ENCODE peak calls at places on chromosome 22, in ten cellular contexts. U is mammary epithelial cell, H is fibroblast of lung, C is neural progenitor cell, N is K562, G is H1, V is GM23338, J is astrocyte, L is HepG2, W is OCI-LY7. I is an unnamed sample.

GRCh38 chr22:27726726-27727449 is 74.7 kb downstream of the MN1 start:
- DNase-seq in H (peak), C (no peak), U (no peak), V (peak), L (peak), N (peak), J (peak), G (no peak), W (no peak), I (no peak)

GRCh38 chr22:31137721-31138120 is 2.6 kb downstream of the PLA2G3 start:
- DNase-seq in V (no peak), W (no peak), H (no peak), C (no peak), J (no peak), G (no peak), N (no peak), U (no peak), L (no peak), I (no peak)

GRCh38 chr22:48606684-48607307 is 1220.9 kb downstream of the BRD1 start:
- DNase-seq in L (no peak), V (no peak), U (no peak), W (no peak), H (no peak), J (no peak), N (no peak), C (no peak), G (no peak), I (no peak)

GRCh38 chr22:35705141-35705540 is 12.5 kb upstream of the APOL5 start:
- DNase-seq in N (no peak), C (no peak), H (peak), W (no peak), U (peak), L (no peak), G (no peak), V (no peak), J (peak), I (no peak)

GRCh38 chr22:22446527-22446926 is 62.0 kb downstream of the ZNF280B start:
- DNase-seq in L (no peak), N (peak), V (no peak), C (no peak), G (no peak), J (peak), U (no peak), H (peak), W (no peak), I (no peak)

GRCh38 chr22:40346178-40347064 is at the start of gene ADSL:
- DNase-seq in H (peak), W (peak), U (peak), V (peak), N (peak), L (peak), J (peak), C (peak), G (peak), I (peak)

GRCh38 chr22:45966320-45966891 is 10.6 kb downstream of the WNT7B start:
- DNase-seq in H (no peak), C (no peak), G (no peak), W (no peak), V (no peak), L (no peak), U (no peak), N (no peak), J (no peak), I (peak)

GRCh38 chr22:48567213-48567975 is 1260.3 kb downstream of the BRD1 start:
- DNase-seq in C (no peak), L (no peak), H (no peak), W (no peak), N (no peak), G (no peak), J (no peak), U (no peak), V (no peak), I (no peak)

GRCh38 chr22:31045900-31046587 is 35.1 kb upstream of the SMTN start:
- DNase-seq in W (no peak), U (no peak), N (peak), V (no peak), H (no peak), L (no peak), J (no peak), G (no peak), C (peak), I (no peak)

GRCh38 chr22:31344369-31345330 is 1.5 kb downstream of the PATZ1 start:
- DNase-seq in U (no peak), L (no peak), H (peak), J (peak), V (peak), C (peak), G (peak), W (peak), N (no peak), I (peak)

GRCh38 chr22:30272781-30273180 is 6.1 kb upstream of the OSM start:
- DNase-seq in L (no peak), V (no peak), J (no peak), N (no peak), C (no peak), W (no peak), U (no peak), H (no peak), G (no peak), I (no peak)

GRCh38 chr22:32987081-32987631 is 71.0 kb downstream of the SYN3 start:
- DNase-seq in C (peak), W (no peak), H (peak), L (no peak), V (peak), N (no peak), G (peak), U (peak), J (peak), I (no peak)

GRCh38 chr22:46677323-46678002 is 57.3 kb downstream of the GRAMD4 start:
- DNase-seq in L (no peak), J (no peak), C (no peak), H (no peak), V (no peak), U (no peak), W (no peak), G (no peak), N (no peak), I (no peak)

GRCh38 chr22:27798526-27799333 is 2.8 kb downstream of the MN1 start:
- DNase-seq in C (peak), G (no peak), V (peak), J (no peak), L (no peak), N (no peak), W (no peak), H (no peak), U (no peak), I (no peak)

GRCh38 chr22:47053013-47053864 is 290.8 kb downstream of the TBC1D22A start:
- DNase-seq in C (no peak), V (no peak), J (no peak), G (no peak), N (no peak), L (no peak), U (no peak), W (no peak), H (no peak), I (no peak)

GRCh38 chr22:31103899-31104694 is 3.3 kb downstream of the SELENOM start:
- DNase-seq in G (peak), J (no peak), N (no peak), H (no peak), W (no peak), U (no peak), C (no peak), L (no peak), V (no peak), I (no peak)

GRCh38 chr22:39290248-39290720 is 29.1 kb downstream of the RPL3 start:
- DNase-seq in C (no peak), L (no peak), H (no peak), G (no peak), V (no peak), N (no peak), U (peak), W (no peak), J (no peak), I (no peak)

GRCh38 chr22:45201678-45202332 is 38.1 kb downstream of the NUP50 start:
- DNase-seq in W (no peak), N (no peak), U (peak), H (peak), C (no peak), G (peak), L (no peak), J (peak), V (no peak), I (no peak)

GRCh38 chr22:32515074-32515473 is 40.5 kb downstream of the FBXO7 start:
- DNase-seq in L (no peak), N (no peak), W (no peak), U (no peak), J (no peak), V (no peak), C (no peak), G (no peak), H (no peak), I (no peak)

DNA sequence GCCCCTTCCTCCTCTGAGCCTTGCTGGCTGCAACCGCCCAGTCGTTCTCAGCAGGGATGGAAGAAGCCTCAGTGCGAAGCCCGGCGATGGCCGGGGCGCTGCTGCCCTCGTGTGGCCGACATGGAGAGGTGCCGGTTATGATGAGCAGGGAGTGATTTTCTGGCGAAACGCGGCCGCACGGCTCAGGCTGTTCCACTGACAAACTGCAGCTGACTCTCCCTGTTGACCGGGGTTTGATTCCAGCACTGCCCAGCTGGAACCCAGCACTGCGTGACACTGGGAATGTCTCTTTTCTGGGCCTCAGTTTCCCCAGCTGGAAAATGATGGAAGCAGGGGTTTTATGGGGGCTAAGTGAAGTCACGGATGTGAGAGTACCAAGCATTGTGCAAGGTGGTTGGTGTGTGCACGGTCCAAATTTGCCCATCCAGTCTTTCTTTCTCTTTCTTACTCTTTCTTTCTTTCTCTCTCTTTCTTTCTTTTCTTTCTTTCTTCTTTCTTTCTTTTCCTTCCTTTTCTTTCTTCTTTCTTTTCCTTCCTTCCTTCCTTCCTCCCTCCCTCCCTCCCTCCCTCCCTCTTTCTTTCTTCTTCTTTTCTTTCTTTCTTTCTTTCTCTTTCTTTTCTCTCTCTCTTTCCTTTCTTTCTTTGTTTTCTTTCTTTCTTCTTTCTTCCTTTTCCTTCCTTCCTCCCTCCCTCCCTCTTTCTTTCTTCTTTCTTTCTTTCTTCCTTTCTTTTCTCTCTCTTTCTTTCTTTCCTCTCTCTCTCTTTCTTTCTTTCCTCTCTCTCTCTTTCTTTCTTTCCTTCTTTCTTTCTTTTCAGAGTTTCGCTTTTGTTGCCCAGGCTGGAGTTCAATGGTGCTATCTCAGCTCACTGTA is 25.8 kb upstream of the MPPED1 start:
- DNase-seq in U (peak), W (peak), V (peak), H (peak), N (peak), L (peak), G (peak), C (peak), J (peak), I (peak)
- TF ChIP-seq CTCF in U (peak), W (peak), V (peak), H (peak), N (peak), L (peak), G (peak), C (peak), J (peak), I (peak)

GRCh38 chr22:20964090-20964798 is 2.8 kb upstream of the AIFM3 start:
- DNase-seq in W (no peak), U (no peak), N (no peak), H (no peak), J (no peak), C (no peak), L (no peak), V (no peak), G (no peak), I (no peak)
- H3K4me3 ChIP-seq in W (no peak), U (no peak), N (no peak), H (no peak), J (peak), C (peak), L (peak), V (peak), G (peak), I (no peak)

DNA sequence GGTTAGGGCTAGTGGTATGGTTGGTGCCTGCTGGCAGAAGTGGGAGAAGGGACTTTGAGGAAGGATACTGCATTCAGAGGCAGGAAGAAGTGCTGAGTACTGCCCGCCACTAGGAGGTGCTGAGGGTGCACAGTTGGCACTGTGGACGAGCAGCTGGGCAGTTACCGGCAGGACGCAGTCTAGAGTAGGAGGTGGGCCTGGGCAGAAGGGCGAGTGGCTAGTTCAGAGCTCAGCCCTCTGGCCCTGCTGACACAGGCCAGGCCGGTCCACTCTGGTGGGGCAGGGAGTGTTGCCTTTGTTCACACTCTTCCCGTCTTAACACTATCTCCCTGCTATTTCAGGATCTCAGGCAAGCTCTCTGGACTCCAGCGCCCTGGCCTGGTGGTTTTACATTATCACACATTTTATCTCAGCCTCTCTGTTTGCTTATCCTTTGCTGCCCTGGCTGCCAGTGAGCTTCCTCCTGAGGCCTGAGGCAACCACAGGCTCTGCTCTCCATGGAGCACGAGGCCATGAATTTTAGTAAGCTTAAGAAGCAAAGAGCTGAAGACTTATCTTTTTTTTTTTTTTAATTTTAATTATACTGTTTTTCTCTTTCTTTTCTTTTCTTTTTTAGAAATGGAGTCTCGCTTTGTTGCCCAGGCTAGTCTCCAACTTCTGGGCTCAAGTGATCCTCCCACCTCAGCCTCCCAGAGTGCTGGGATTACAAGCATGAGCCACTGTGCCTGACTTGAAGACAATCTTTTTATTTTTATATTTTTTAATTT is 26.9 kb downstream of the SNAP29 start:
- DNase-seq in V (peak), U (peak), N (peak), L (peak), W (peak), H (peak), C (peak), J (peak), G (peak), I (peak)
- H2AFZ ChIP-seq in V (no peak), U (peak), N (peak), L (peak), W (no peak), H (peak), C (peak), J (peak), G (peak), I (no peak)

GRCh38 chr22:28801845-28802594 is 1.7 kb upstream of the XBP1 start:
- DNase-seq in L (peak), G (no peak), V (peak), C (no peak), J (no peak), U (no peak), H (no peak), N (peak), W (peak), I (peak)

GRCh38 chr22:28800308-28801041 is at the start of gene XBP1:
- DNase-seq in N (peak), G (peak), W (peak), J (peak), V (peak), U (peak), H (peak), C (peak), L (peak), I (peak)

GRCh38 chr22:28799834-28800307 is 498 bp downstream of the XBP1 start:
- DNase-seq in W (peak), H (peak), V (peak), J (peak), U (peak), C (peak), G (no peak), N (peak), L (no peak), I (peak)

GRCh38 chr22:28799125-28799833 is 1.1 kb downstream of the XBP1 start:
- DNase-seq in H (peak), V (peak), U (peak), C (peak), L (peak), J (peak), W (peak), N (peak), G (no peak), I (peak)

GRCh38 chr22:28802595-28803087 is 2.3 kb upstream of the XBP1 start:
- DNase-seq in L (peak), G (no peak), C (no peak), U (no peak), J (no peak), N (no peak), V (no peak), H (no peak), W (peak), I (peak)
- TF ChIP-seq CTCF in L (no peak), G (no peak), C (no peak), U (no peak), J (no peak), N (peak), V (no peak), H (no peak), W (no peak), I (peak)

GRCh38 chr22:49937758-49938564 is 19.5 kb downstream of the CRELD2 start:
- DNase-seq in C (no peak), V (no peak), H (no peak), N (no peak), W (no peak), L (peak), U (no peak), G (no peak), J (no peak), I (no peak)

GRCh38 chr22:49941507-49942316 is 18.9 kb upstream of the PIM3 start:
- DNase-seq in W (no peak), G (no peak), N (no peak), C (no peak), L (no peak), J (no peak), V (no peak), H (no peak), U (no peak), I (no peak)

GRCh38 chr22:49936973-49937757 is 18.7 kb downstream of the CRELD2 start:
- DNase-seq in J (no peak), U (no peak), H (no peak), G (no peak), W (peak), N (no peak), L (no peak), V (no peak), C (no peak), I (no peak)

GRCh38 chr22:49936018-49936972 is 17.9 kb downstream of the CRELD2 start:
- DNase-seq in C (peak), U (peak), V (peak), J (peak), N (peak), G (peak), W (peak), H (peak), L (peak), I (peak)

GRCh38 chr22:49938565-49939136 is 20.2 kb downstream of the CRELD2 start:
- DNase-seq in J (no peak), H (no peak), C (no peak), L (no peak), G (no peak), W (no peak), V (no peak), U (no peak), N (no peak), I (no peak)
- H3K4me3 ChIP-seq in J (no peak), H (no peak), C (no peak), L (peak), G (no peak), W (no peak), V (no peak), U (no peak), N (no peak), I (no peak)

GRCh38 chr22:24146190-24146616 is 35.1 kb upstream of the SUSD2 start:
- DNase-seq in N (peak), V (peak), W (peak), U (no peak), L (peak), J (peak), G (peak), C (peak), H (peak), I (peak)
- H2AFZ ChIP-seq in N (no peak), V (no peak), W (no peak), U (no peak), L (no peak), J (no peak), G (no peak), C (no peak), H (no peak), I (no peak)

DNA sequence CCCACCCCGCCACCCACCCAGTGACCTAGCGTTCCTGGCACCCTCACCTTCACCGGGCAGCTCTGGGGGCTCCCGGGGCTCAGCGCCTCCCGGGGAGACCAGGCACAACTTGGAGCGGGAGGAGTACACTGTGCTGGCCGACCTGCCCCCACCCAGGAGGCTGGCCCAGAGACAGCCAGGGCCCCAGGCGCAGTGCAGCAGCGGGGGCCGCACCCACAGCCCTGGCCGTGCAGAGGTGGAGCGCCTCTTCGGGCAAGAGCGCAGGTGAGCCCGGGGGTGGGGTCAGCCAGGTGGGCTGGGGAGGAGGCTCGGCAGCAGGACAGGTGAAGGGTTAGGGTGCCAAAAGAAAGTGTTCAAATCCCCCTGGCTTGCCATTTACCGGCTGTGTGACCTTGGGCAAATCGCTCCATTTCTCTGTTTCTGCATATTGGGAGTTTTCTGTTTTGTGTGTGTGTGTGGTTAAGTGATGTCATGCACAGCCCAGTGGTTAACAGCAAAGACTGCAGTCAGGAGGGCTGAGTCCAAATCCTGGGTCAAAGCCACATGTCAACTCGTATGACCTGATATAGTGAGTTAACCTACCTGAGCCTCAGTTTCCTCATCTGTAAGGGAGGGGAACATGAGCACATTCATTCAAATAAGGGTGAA is 29.5 kb downstream of the TRIOBP start:
- DNase-seq in N (no peak), W (peak), J (peak), H (peak), V (no peak), U (peak), C (no peak), L (no peak), G (no peak), I (no peak)
- TF ChIP-seq CTCF in N (peak), W (peak), J (peak), H (peak), V (no peak), U (no peak), C (no peak), L (peak), G (no peak), I (peak)

DNA sequence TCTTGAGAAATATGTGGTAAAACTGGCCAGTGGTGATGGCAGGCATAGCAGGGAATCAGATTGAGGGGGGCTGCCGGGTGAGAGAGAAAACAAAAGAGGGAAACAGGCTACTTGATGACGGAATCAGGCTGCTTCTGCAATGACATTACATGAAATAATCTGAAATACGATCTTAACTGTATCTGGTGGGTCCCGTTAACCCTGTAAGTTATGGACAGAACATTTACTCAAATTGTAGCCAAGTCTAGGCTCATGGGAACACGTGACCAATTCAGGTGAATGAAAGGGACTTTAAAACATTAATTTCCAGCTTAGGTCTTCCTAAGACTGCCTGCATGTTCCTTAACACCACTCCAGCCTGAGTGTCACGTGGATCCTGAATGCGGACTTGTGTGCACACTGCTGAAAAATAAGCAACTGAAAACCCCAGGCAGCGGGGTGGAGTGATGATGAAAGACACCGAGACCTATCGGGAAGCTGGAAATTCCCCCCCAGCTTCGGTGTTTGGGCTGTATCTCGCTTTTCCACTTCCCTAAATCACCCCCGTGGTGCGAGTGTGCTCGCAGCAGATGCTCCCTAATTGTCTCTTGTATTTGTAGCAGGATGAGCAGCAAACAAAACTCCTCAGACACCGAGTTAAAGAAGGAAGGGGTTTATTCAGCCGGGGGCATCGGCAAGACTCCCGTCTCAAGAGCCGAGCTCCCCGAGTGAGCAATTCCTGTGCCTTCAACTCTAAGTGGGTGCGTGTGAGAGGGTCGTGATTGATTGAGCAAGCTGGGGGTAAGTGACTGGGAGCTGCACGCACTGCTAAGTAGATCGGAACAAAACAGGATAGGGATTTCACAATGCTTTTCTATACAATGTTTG is 145.0 kb upstream of the GRK3 start:
- DNase-seq in H (peak), U (no peak), W (peak), C (no peak), G (no peak), J (no peak), V (no peak), N (no peak), L (peak), I (no peak)
- H3K4me3 ChIP-seq in H (no peak), U (no peak), W (peak), C (no peak), G (no peak), J (no peak), V (peak), N (peak), L (peak), I (no peak)

I was measured in DND-41.